ENCODE peak calls at places on chromosomes 6 and 20, in four cellular contexts. Y, S, J and L are unnamed samples.

GRCh38 chr20:7113577-7114466 is 346.3 kb downstream of the BMP2 start:
- DNase-seq in Y (no peak), S (no peak), J (peak), L (peak)

GRCh38 chr20:6715350-6716063 is 52.0 kb upstream of the BMP2 start:
- DNase-seq in Y (no peak), S (no peak), J (no peak), L (no peak)

GRCh38 chr20:23156170-23156841 is 70.2 kb upstream of the CD93 start:
- DNase-seq in Y (no peak), S (peak), J (peak), L (no peak)

GRCh38 chr20:14009206-14009605 is 13.9 kb downstream of the MACROD2 start:
- DNase-seq in Y (no peak), S (no peak), J (no peak), L (no peak)

GRCh38 chr6:13011612-13012146 is 295.1 kb downstream of the PHACTR1 start:
- DNase-seq in Y (no peak), S (no peak), J (peak), L (no peak)

GRCh38 chr6:17957488-17957887 is 29.9 kb downstream of the KIF13A start:
- DNase-seq in Y (peak), S (no peak), J (no peak), L (no peak)

GRCh38 chr20:19780261-19780660 is 22.2 kb downstream of the RIN2 start:
- DNase-seq in Y (no peak), S (no peak), J (no peak), L (no peak)

GRCh38 chr20:35468671-35469334 is 13.4 kb downstream of the CEP250 start:
- DNase-seq in Y (no peak), S (no peak), J (peak), L (no peak)

GRCh38 chr20:23752481-23753193 is 1.9 kb upstream of the CST1 start:
- DNase-seq in Y (no peak), S (no peak), J (no peak), L (no peak)

GRCh38 chr20:63951398-63952209 is 4.6 kb downstream of the UCKL1 start:
- DNase-seq in Y (no peak), S (no peak), J (no peak), L (no peak)

GRCh38 chr6:135506270-135506997 is 8.9 kb upstream of the AHI1 start:
- DNase-seq in Y (no peak), S (peak), J (peak), L (peak)

GRCh38 chr6:52503344-52503747 is 73.5 kb downstream of the TRAM2 start:
- DNase-seq in Y (no peak), S (peak), J (no peak), L (peak)

GRCh38 chr6:133169901-133170300 is 71.3 kb upstream of the EYA4 start:
- DNase-seq in Y (no peak), S (no peak), J (no peak), L (no peak)

GRCh38 chr6:87909849-87910248 is 137.8 kb upstream of the SPACA1 start:
- DNase-seq in Y (no peak), S (no peak), J (no peak), L (no peak)
- TF ChIP-seq NFIC in Y (no peak), S (no peak), J (no peak), L (no peak)

DNA sequence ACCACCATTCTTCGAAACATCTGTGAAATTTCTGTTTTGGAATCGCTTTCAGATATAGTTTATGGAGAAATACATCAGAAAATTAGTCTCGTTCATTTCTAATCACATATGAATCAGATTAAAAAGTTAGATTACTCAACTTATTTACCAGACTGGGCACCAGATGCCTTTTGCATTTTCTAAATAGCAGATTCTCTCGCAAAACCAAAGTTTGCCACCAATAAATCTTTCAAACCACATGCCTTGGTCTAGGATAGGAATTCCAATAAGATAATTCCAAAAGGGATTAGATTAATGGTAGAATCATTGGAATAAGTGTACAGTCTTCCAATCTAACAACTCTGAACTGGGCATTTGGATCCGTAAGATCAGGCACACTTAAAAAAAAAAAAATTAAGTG is 160.4 kb upstream of the TAB2 start:
- DNase-seq in Y (no peak), S (no peak), J (no peak), L (no peak)
- TF ChIP-seq NFIC in Y (no peak), S (no peak), J (no peak), L (no peak)

GRCh38 chr6:127517698-127518097 is 1.4 kb downstream of the MTCL3 start:
- DNase-seq in Y (no peak), S (no peak), J (no peak), L (no peak)

GRCh38 chr6:127518710-127519468 is at the start of gene MTCL3:
- DNase-seq in Y (no peak), S (no peak), J (no peak), L (peak)

GRCh38 chr6:127519469-127519785 is 292 bp upstream of the MTCL3 start:
- DNase-seq in Y (no peak), S (no peak), J (no peak), L (no peak)

GRCh38 chr6:127518212-127518709 is 874 bp downstream of the MTCL3 start:
- DNase-seq in Y (no peak), S (no peak), J (no peak), L (peak)

DNA sequence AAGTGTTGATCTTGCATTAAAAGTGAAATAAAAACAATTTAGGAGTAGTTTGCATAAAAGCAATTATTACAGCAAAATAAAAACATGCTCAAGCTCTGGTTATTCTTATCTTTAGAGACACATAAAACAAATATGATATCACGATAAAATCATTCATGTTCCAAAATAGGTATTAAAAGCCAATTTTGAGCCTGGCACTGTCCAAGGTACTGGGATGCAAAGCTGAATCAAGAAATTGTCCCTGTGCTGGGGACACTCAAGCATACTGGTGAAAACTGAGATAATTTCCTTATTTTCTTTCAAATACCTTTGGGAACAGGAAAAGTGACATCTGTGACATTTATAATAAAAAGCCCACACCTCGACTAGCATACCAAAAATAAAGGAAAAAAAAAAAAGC is 926 bp upstream of the MTCL3 start:
- DNase-seq in Y (no peak), S (no peak), J (no peak), L (no peak)
- TF ChIP-seq NFIC in Y (no peak), S (no peak), J (no peak), L (no peak)

DNA sequence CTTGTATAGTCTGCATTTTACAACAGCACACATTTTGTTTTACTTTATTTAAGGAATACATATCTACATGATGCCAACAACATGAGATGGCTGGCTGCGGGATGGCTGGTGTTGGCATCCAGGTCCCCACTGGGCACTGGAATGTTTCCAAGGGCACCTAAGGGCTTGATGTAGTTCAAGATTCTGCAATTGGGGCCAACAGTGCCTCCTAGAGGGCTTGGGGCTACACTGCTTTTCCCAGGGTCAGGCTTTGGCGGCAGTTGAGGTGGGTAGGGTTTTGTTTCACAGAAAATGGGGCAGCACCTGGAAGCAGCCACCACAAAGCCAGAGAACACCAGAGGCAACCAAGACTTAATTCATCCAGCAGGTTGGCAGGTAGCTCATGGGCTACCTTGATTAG is 202.2 kb upstream of the PRND start:
- DNase-seq in Y (no peak), S (peak), J (no peak), L (peak)
- TF ChIP-seq NFIC in Y (no peak), S (no peak), J (no peak), L (no peak)

GRCh38 chr6:116385911-116386310 is 15.2 kb downstream of the DSE start:
- DNase-seq in Y (no peak), S (no peak), J (no peak), L (no peak)

GRCh38 chr6:116385462-116385807 is 14.7 kb downstream of the DSE start:
- DNase-seq in Y (no peak), S (no peak), J (no peak), L (no peak)

GRCh38 chr6:116384727-116385461 is 14.1 kb downstream of the DSE start:
- DNase-seq in Y (no peak), S (no peak), J (no peak), L (no peak)

GRCh38 chr6:116387374-116387773 is 16.6 kb downstream of the DSE start:
- DNase-seq in Y (no peak), S (no peak), J (no peak), L (no peak)

GRCh38 chr6:116386581-116387299 is 16.0 kb downstream of the DSE start:
- DNase-seq in Y (no peak), S (no peak), J (no peak), L (no peak)
- TF ChIP-seq NFIC in Y (no peak), S (no peak), J (no peak), L (no peak)

DNA sequence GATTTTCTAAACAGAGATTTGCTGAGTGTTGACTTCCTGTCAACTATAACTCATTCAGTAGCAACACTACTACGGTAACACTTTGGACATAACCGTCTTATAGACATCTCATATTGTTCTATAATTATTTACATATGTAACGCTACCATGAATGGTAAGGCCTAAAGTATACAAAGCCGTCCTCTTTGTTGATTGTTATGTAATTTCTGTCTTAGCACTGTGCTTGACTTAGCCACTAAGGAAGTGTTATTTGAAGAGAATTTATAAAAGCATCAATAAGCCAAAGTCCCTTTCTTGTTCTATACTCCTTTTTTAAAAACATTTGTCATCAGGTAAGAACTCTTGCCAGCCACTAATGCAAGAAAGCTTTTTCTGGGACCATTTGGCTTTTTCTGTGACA is 240.6 kb downstream of the MEI4 start:
- DNase-seq in Y (no peak), S (no peak), J (no peak), L (no peak)
- TF ChIP-seq NFIC in Y (no peak), S (no peak), J (no peak), L (no peak)

GRCh38 chr20:43914286-43914685 is 366 bp upstream of the TOX2 start:
- DNase-seq in Y (no peak), S (no peak), J (no peak), L (no peak)
- TF ChIP-seq NFIC in Y (no peak), S (no peak), J (no peak), L (no peak)

DNA sequence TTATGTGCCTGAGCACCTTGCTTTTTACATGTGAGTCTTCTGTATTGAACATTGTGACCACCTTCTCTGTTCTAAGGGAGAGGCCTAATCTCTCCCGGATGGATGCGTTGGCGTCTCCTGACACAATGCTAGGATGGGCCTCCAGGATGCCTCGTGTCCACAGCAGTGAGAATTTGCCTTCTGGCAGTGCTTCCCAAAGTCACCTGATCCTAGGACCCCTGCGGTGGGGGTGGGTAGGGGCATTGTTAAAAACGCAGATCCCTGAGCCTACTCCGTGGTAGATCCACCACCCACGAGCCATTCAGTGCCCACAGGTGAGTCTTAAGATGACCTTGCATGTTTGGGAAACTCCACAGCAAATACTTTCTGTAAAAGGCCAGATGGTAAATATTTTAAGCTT is 106.8 kb upstream of the IYD start:
- DNase-seq in Y (no peak), S (no peak), J (no peak), L (no peak)
- TF ChIP-seq NFIC in Y (no peak), S (no peak), J (no peak), L (no peak)

GRCh38 chr20:707711-708110 is 32.1 kb upstream of the SCRT2 start:
- DNase-seq in Y (no peak), S (no peak), J (no peak), L (no peak)

GRCh38 chr20:710762-711120 is 35.1 kb upstream of the SCRT2 start:
- DNase-seq in Y (no peak), S (no peak), J (no peak), L (no peak)

GRCh38 chr20:708956-709355 is 33.4 kb upstream of the SCRT2 start:
- DNase-seq in Y (no peak), S (no peak), J (no peak), L (no peak)

GRCh38 chr20:709864-710761 is 34.5 kb upstream of the SCRT2 start:
- DNase-seq in Y (no peak), S (no peak), J (no peak), L (peak)

DNA sequence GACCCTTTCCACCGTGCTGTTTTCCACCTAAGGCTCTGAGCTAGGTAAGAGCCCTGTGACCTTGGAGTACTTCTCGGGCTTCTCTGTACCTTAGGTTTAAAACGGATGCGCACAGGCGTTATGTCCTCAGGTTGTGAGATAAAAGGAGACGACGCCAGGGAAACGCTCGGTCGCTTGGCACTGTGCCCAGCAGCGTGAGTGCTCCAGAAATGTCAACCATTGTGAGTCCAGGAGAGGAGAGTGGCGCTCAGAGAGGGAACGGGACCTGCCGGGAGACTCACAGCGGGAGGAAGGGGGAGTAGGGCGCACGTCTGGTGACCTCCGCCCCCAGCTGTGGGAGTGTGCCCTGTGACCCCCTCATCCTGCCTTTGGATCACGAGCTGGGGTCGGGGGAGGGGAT is 33.8 kb upstream of the SCRT2 start:
- DNase-seq in Y (no peak), S (no peak), J (no peak), L (peak)
- TF ChIP-seq NFIC in Y (no peak), S (peak), J (no peak), L (no peak)

GRCh38 chr6:152334555-152334954 is 302.6 kb downstream of the SYNE1 start:
- DNase-seq in Y (no peak), S (no peak), J (no peak), L (no peak)

GRCh38 chr6:152343735-152344360 is 293.3 kb downstream of the SYNE1 start:
- DNase-seq in Y (no peak), S (no peak), J (no peak), L (no peak)

GRCh38 chr6:152341596-152341995 is 295.6 kb downstream of the SYNE1 start:
- DNase-seq in Y (no peak), S (no peak), J (no peak), L (no peak)

GRCh38 chr6:152338335-152339125 is 298.6 kb downstream of the SYNE1 start:
- DNase-seq in Y (no peak), S (peak), J (peak), L (peak)
- TF ChIP-seq NFIC in Y (no peak), S (no peak), J (no peak), L (no peak)